ENCODE peak calls at places on chromosome 20, in eight cellular contexts. K is breast epithelium, V is bronchial epithelial cell, X is fibroblast of lung, O is HL-60, G is heart right ventricle, R is stomach, D is uterus. T is an unnamed sample.

GRCh38 chr20:12927489-12927888 is 81.3 kb upstream of the SPTLC3 start:
- DNase-seq in K (no peak), V (peak), X (no peak), O (no peak), G (no peak), R (no peak), D (no peak), T (no peak)

GRCh38 chr20:53957421-53958172 is 112.8 kb downstream of the BCAS1 start:
- DNase-seq in K (no peak), V (no peak), X (no peak), O (no peak), G (no peak), R (no peak), D (no peak), T (no peak)

GRCh38 chr20:59515013-59515905 is 89.1 kb upstream of the PHACTR3 start:
- DNase-seq in K (peak), V (peak), X (peak), O (no peak), G (peak), R (peak), D (no peak), T (no peak)

GRCh38 chr20:1335961-1336698 is 7.2 kb upstream of the SDCBP2 start:
- DNase-seq in K (no peak), V (no peak), X (no peak), O (no peak), G (no peak), R (no peak), D (no peak), T (no peak)

GRCh38 chr20:35264755-35265154 is 13.2 kb downstream of the MMP24OS start:
- DNase-seq in K (peak), V (peak), X (no peak), O (no peak), G (no peak), R (no peak), D (no peak), T (no peak)

GRCh38 chr20:4798010-4798409 is 76.3 kb downstream of the PRND start:
- DNase-seq in K (no peak), V (no peak), X (no peak), O (no peak), G (no peak), R (no peak), D (no peak), T (no peak)

GRCh38 chr20:62143976-62144825 is 632 bp downstream of the SS18L1 start:
- DNase-seq in K (no peak), V (peak), X (peak), O (no peak), G (peak), R (peak), D (peak), T (no peak)

GRCh38 chr20:4090756-4091331 is 75.5 kb upstream of the RNF24 start:
- DNase-seq in K (peak), V (no peak), X (peak), O (no peak), G (no peak), R (peak), D (no peak), T (no peak)

GRCh38 chr20:32672315-32672981 is 1.3 kb downstream of the C20orf203 start:
- DNase-seq in K (no peak), V (no peak), X (no peak), O (peak), G (no peak), R (no peak), D (no peak), T (no peak)

GRCh38 chr20:40962733-40963504 is 65.7 kb upstream of the TOP1 start:
- DNase-seq in K (peak), V (peak), X (peak), O (peak), G (peak), R (peak), D (peak), T (no peak)

GRCh38 chr20:300345-300744 is 3.0 kb downstream of the ZCCHC3 start:
- DNase-seq in K (no peak), V (no peak), X (no peak), O (no peak), G (no peak), R (no peak), D (no peak), T (no peak)

GRCh38 chr20:41006936-41007871 is 21.4 kb upstream of the TOP1 start:
- DNase-seq in K (no peak), V (no peak), X (no peak), O (no peak), G (no peak), R (no peak), D (no peak), T (no peak)

GRCh38 chr20:32067234-32067821 is 15.3 kb downstream of the HCK start:
- DNase-seq in K (no peak), V (peak), X (peak), O (peak), G (no peak), R (no peak), D (no peak), T (no peak)

GRCh38 chr20:33131949-33132822 is 35.8 kb upstream of the BPIFA2 start:
- DNase-seq in K (no peak), V (no peak), X (no peak), O (no peak), G (no peak), R (no peak), D (no peak), T (no peak)

GRCh38 chr20:56519551-56519950 is 5.0 kb upstream of the FAM209A start:
- DNase-seq in K (no peak), V (no peak), X (no peak), O (no peak), G (no peak), R (no peak), D (no peak), T (no peak)

GRCh38 chr20:13995841-13996240 is 525 bp downstream of the MACROD2 start:
- DNase-seq in K (no peak), V (no peak), X (no peak), O (peak), G (peak), R (peak), D (peak), T (no peak)

GRCh38 chr20:32512047-32512385 is 73.1 kb downstream of the NOL4L start:
- DNase-seq in K (no peak), V (no peak), X (no peak), O (no peak), G (no peak), R (no peak), D (no peak), T (no peak)

GRCh38 chr20:38523697-38524096 is 51.1 kb downstream of the RALGAPB start:
- DNase-seq in K (no peak), V (peak), X (peak), O (no peak), G (no peak), R (no peak), D (no peak), T (no peak)

GRCh38 chr20:12086359-12086758 is 168.7 kb downstream of the BTBD3 start:
- DNase-seq in K (no peak), V (peak), X (peak), O (no peak), G (no peak), R (no peak), D (no peak), T (no peak)

GRCh38 chr20:32779500-32780215 is 17.5 kb downstream of the DNMT3B start:
- DNase-seq in K (no peak), V (no peak), X (no peak), O (no peak), G (no peak), R (no peak), D (no peak), T (no peak)

GRCh38 chr20:40547492-40548129 is 141.4 kb downstream of the MAFB start:
- DNase-seq in K (no peak), V (no peak), X (no peak), O (no peak), G (no peak), R (no peak), D (no peak), T (no peak)

GRCh38 chr20:31835977-31836852 is 9.2 kb downstream of the FOXS1 start:
- DNase-seq in K (peak), V (peak), X (peak), O (peak), G (peak), R (peak), D (peak), T (peak)

GRCh38 chr20:10524034-10524476 is 89.0 kb downstream of the SLX4IP start:
- DNase-seq in K (no peak), V (no peak), X (peak), O (no peak), G (peak), R (no peak), D (peak), T (no peak)

GRCh38 chr20:36181934-36182603 is 27.5 kb downstream of the EPB41L1 start:
- DNase-seq in K (no peak), V (no peak), X (peak), O (no peak), G (no peak), R (no peak), D (no peak), T (no peak)

GRCh38 chr20:21505810-21506530 is 7.9 kb downstream of the NKX2-2 start:
- DNase-seq in K (no peak), V (no peak), X (peak), O (peak), G (peak), R (peak), D (no peak), T (no peak)

GRCh38 chr20:39057911-39058310 is 95.8 kb downstream of the DHX35 start:
- DNase-seq in K (no peak), V (no peak), X (no peak), O (no peak), G (no peak), R (no peak), D (no peak), T (no peak)

GRCh38 chr20:14922503-14923267 is 585.3 kb upstream of the FLRT3 start:
- DNase-seq in K (no peak), V (no peak), X (no peak), O (no peak), G (no peak), R (no peak), D (no peak), T (no peak)

GRCh38 chr20:7772376-7772775 is 167.9 kb downstream of the HAO1 start:
- DNase-seq in K (no peak), V (peak), X (peak), O (no peak), G (no peak), R (no peak), D (no peak), T (no peak)

GRCh38 chr20:59776059-59776603 is 157.3 kb downstream of the SYCP2 start:
- DNase-seq in K (peak), V (no peak), X (no peak), O (no peak), G (no peak), R (peak), D (no peak), T (no peak)

GRCh38 chr20:37315293-37316110 is 26.0 kb downstream of the MANBAL start:
- DNase-seq in K (no peak), V (peak), X (peak), O (no peak), G (peak), R (peak), D (peak), T (no peak)

GRCh38 chr20:13348301-13349239 is 127.5 kb downstream of the ISM1 start:
- DNase-seq in K (peak), V (no peak), X (peak), O (no peak), G (no peak), R (no peak), D (no peak), T (no peak)

GRCh38 chr20:54221996-54222890 is 14.4 kb downstream of the PFDN4 start:
- DNase-seq in K (no peak), V (no peak), X (no peak), O (no peak), G (no peak), R (peak), D (no peak), T (no peak)

GRCh38 chr20:53829086-53829703 is 235.6 kb upstream of the ZNF217 start:
- DNase-seq in K (no peak), V (peak), X (peak), O (no peak), G (no peak), R (no peak), D (peak), T (peak)

GRCh38 chr20:61753196-61753942 is 312.3 kb downstream of the TAF4 start:
- DNase-seq in K (no peak), V (peak), X (peak), O (no peak), G (no peak), R (no peak), D (no peak), T (no peak)

GRCh38 chr20:9215539-9215938 is 146.7 kb downstream of the PLCB4 start:
- DNase-seq in K (no peak), V (peak), X (peak), O (no peak), G (no peak), R (no peak), D (no peak), T (no peak)
- TF ChIP-seq CTCF in K (no peak), V (peak), X (peak), O (peak), G (peak), R (no peak), D (no peak), T (peak)

GRCh38 chr20:6560978-6561377 is 206.5 kb upstream of the BMP2 start:
- DNase-seq in K (no peak), V (no peak), X (no peak), O (no peak), G (no peak), R (no peak), D (no peak), T (no peak)

GRCh38 chr20:6562111-6562510 is 205.4 kb upstream of the BMP2 start:
- DNase-seq in K (no peak), V (peak), X (peak), O (no peak), G (no peak), R (no peak), D (no peak), T (no peak)

GRCh38 chr20:6559791-6560190 is 207.7 kb upstream of the BMP2 start:
- DNase-seq in K (no peak), V (no peak), X (no peak), O (no peak), G (no peak), R (no peak), D (no peak), T (no peak)

GRCh38 chr20:6558361-6558760 is 209.1 kb upstream of the BMP2 start:
- DNase-seq in K (no peak), V (peak), X (no peak), O (no peak), G (no peak), R (no peak), D (no peak), T (no peak)
- TF ChIP-seq CTCF in K (no peak), V (no peak), X (peak), O (no peak), G (no peak), R (no peak), D (no peak), T (no peak)

DNA sequence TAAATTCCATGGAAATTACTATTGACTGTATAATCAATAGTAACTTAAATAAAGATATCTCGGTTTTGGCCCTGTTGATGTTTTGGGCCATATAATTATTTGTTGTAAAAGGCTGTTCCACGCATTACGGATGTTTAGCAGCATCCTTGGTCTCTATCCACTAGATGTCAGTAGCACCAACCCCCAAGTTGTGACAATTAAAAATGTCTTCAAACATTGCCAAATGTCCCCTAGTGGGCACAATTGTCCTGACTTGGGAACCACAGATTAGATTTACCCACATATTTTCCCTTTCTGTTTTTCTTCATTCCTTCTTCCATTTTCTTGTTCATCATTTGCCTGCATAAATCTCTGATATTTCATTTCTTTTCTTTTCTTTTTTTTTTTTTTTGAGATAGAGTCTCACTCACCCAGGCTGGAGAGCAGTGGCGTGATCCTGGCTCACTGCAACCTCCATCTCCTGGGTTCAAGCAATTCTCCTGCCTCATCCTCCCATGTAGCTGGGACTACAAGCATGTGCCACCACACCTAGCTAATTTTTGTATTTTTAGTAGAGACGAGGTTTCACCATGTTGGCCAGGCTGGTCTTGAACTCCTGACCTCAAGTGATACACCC is 13.6 kb upstream of the WFDC8 start:
- DNase-seq in K (no peak), V (peak), X (peak), O (peak), G (no peak), R (no peak), D (no peak), T (no peak)
- TF ChIP-seq CTCF in K (no peak), V (peak), X (peak), O (peak), G (peak), R (peak), D (no peak), T (no peak)

GRCh38 chr20:58239216-58239615 is 10.8 kb upstream of the ANKRD60 start:
- DNase-seq in K (no peak), V (no peak), X (no peak), O (no peak), G (no peak), R (no peak), D (no peak), T (no peak)
- TF ChIP-seq CTCF in K (no peak), V (peak), X (no peak), O (no peak), G (no peak), R (no peak), D (no peak), T (no peak)

DNA sequence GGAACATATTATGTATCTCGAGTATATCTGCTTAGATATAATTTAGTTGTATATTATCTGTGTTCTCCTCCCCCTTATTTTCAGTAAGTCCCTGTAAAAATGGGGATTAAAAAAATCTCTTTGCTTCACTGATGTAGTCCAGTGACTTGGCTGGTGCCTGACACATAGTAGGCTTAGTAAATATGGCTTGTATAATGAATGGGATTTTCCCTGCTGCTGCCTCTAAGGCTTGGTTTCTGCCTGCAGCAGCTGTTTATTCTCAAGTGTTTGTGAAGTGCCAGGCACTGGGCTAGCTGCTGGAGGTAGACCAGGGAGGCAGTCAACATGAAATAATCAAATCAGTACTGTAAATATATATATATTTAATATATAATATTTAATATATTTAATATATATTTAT is 1.6 kb upstream of the ZFP64 start:
- DNase-seq in K (no peak), V (no peak), X (no peak), O (no peak), G (no peak), R (no peak), D (no peak), T (no peak)
- TF ChIP-seq CTCF in K (no peak), V (no peak), X (no peak), O (no peak), G (no peak), R (no peak), D (no peak), T (no peak)

GRCh38 chr20:18066421-18067333 is 9.0 kb upstream of the OVOL2 start:
- DNase-seq in K (no peak), V (peak), X (no peak), O (no peak), G (no peak), R (no peak), D (no peak), T (no peak)
- TF ChIP-seq CTCF in K (no peak), V (no peak), X (no peak), O (no peak), G (no peak), R (no peak), D (no peak), T (no peak)

DNA sequence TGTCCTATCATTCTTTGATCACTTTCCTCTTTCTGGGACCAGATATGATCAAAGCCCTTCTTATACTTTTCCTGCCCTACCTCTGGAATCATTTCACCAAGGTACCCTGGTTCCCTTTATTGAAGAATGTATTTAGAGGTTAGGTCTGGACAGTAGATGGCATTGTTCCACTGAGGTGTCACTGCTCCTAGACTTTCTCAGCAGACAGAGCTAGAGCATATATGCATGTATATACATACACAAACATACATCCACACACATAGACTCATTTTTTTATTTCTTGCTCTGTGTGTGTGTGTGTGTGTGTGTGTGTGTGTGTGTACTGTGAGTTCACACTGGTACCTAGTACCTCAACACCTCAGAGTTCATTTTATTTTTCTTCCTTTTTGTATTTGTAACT is 40.9 kb downstream of the PTPRA start:
- DNase-seq in K (no peak), V (peak), X (peak), O (no peak), G (no peak), R (no peak), D (no peak), T (no peak)
- TF ChIP-seq CTCF in K (no peak), V (no peak), X (no peak), O (peak), G (no peak), R (no peak), D (no peak), T (no peak)

GRCh38 chr20:25254986-25255680 is 7.2 kb downstream of the PYGB start:
- DNase-seq in K (peak), V (no peak), X (no peak), O (no peak), G (peak), R (peak), D (no peak), T (no peak)
- TF ChIP-seq CTCF in K (no peak), V (peak), X (no peak), O (no peak), G (no peak), R (peak), D (no peak), T (no peak)

GRCh38 chr20:51335329-51335841 is 207.1 kb downstream of the NFATC2 start:
- DNase-seq in K (no peak), V (peak), X (peak), O (no peak), G (no peak), R (no peak), D (no peak), T (no peak)
- TF ChIP-seq CTCF in K (no peak), V (no peak), X (peak), O (no peak), G (no peak), R (no peak), D (no peak), T (no peak)

GRCh38 chr20:63498950-63499332 is at the start of gene EEF1A2:
- DNase-seq in K (no peak), V (no peak), X (no peak), O (no peak), G (peak), R (peak), D (no peak), T (no peak)
- TF ChIP-seq CTCF in K (no peak), V (no peak), X (no peak), O (no peak), G (peak), R (no peak), D (no peak), T (no peak)